ENCODE peak calls at places on chromosomes 6 and 20, in four cellular contexts. One of them, this sample, is unnamed.

GRCh38 chr20:23283096-23283850 is 67.3 kb upstream of the NXT1 start:
- DNase-seq in esophagus squamous epithelium: no peak
- DNase-seq in right cardiac atrium: no peak
- DNase-seq in WERI-Rb-1: no peak
- DNase-seq in this sample: no peak

GRCh38 chr6:12656841-12657435 is 59.6 kb upstream of the PHACTR1 start:
- DNase-seq in esophagus squamous epithelium: no peak
- DNase-seq in right cardiac atrium: no peak
- DNase-seq in WERI-Rb-1: no peak
- DNase-seq in this sample: no peak

GRCh38 chr6:35489995-35490791 is 6.7 kb downstream of the TEAD3 start:
- DNase-seq in esophagus squamous epithelium: no peak
- DNase-seq in right cardiac atrium: peak
- DNase-seq in WERI-Rb-1: peak
- DNase-seq in this sample: no peak

GRCh38 chr6:6287415-6287814 is 33.0 kb downstream of the F13A1 start:
- DNase-seq in esophagus squamous epithelium: no peak
- DNase-seq in right cardiac atrium: no peak
- DNase-seq in WERI-Rb-1: no peak
- DNase-seq in this sample: no peak

GRCh38 chr6:135902756-135903331 is 51.3 kb downstream of the PDE7B start:
- DNase-seq in esophagus squamous epithelium: no peak
- DNase-seq in right cardiac atrium: no peak
- DNase-seq in WERI-Rb-1: no peak
- DNase-seq in this sample: no peak

GRCh38 chr6:16950311-16950710 is 151.5 kb upstream of the STMND1 start:
- DNase-seq in esophagus squamous epithelium: no peak
- DNase-seq in right cardiac atrium: no peak
- DNase-seq in WERI-Rb-1: no peak
- DNase-seq in this sample: no peak

GRCh38 chr20:45343445-45343866 is 4.8 kb downstream of the SDC4 start:
- DNase-seq in esophagus squamous epithelium: no peak
- DNase-seq in right cardiac atrium: no peak
- DNase-seq in WERI-Rb-1: no peak
- DNase-seq in this sample: no peak

GRCh38 chr6:136312975-136313374 is 23.3 kb upstream of the BCLAF1 start:
- DNase-seq in esophagus squamous epithelium: no peak
- DNase-seq in right cardiac atrium: no peak
- DNase-seq in WERI-Rb-1: no peak
- DNase-seq in this sample: no peak

GRCh38 chr6:149716584-149716983 is 1.3 kb downstream of the LATS1 start:
- DNase-seq in esophagus squamous epithelium: no peak
- DNase-seq in right cardiac atrium: no peak
- DNase-seq in WERI-Rb-1: no peak
- DNase-seq in this sample: no peak

GRCh38 chr20:12598894-12599293 is 409.9 kb upstream of the SPTLC3 start:
- DNase-seq in esophagus squamous epithelium: no peak
- DNase-seq in right cardiac atrium: no peak
- DNase-seq in WERI-Rb-1: no peak
- DNase-seq in this sample: no peak

GRCh38 chr6:143940011-143940597 is 68.0 kb downstream of the PLAGL1 start:
- DNase-seq in esophagus squamous epithelium: no peak
- DNase-seq in right cardiac atrium: no peak
- DNase-seq in WERI-Rb-1: peak
- DNase-seq in this sample: peak

GRCh38 chr6:54107470-54107869 is 3.8 kb upstream of the MLIP start:
- DNase-seq in esophagus squamous epithelium: no peak
- DNase-seq in right cardiac atrium: no peak
- DNase-seq in WERI-Rb-1: no peak
- DNase-seq in this sample: no peak

GRCh38 chr6:168145747-168146596 is 67.0 kb upstream of the FRMD1 start:
- DNase-seq in esophagus squamous epithelium: no peak
- DNase-seq in right cardiac atrium: no peak
- DNase-seq in WERI-Rb-1: no peak
- DNase-seq in this sample: no peak

DNA sequence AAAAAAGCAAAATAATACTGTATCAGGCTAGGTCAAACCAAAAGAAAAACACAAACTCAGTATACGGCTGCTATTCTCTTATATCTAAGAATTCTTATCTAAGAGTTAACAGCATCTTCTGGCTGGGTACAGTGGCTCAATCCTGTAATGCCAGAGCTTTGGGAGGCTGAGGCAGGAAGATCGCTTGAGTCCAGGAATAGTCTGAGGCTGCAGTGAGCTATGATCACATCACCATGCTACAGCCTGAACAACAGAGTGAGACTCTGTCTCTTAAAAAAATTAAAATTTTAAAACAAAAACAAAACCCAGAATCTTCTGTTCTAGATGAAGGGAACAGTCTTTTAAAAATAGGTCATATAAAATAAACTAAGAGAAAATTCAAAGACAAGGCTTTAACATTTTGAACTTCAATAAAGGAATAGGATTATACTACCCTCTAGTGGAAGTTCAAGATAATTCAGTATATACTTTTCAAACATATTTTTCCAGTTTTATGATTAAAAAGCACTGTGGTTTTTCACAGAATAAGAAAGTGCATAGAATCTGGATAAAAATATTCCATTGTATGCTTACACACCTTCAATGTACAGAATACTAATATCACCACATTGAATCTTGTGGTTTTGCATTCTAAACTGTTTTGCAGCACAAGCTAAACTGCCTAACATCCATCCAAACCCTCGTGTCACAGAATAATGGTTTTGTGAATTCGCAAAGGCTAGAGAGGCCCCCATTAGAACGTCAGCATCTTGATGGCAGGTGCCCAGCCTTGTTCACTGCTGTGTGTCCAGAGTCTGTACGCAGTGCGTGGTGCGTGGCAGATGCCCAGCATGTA is 39.3 kb downstream of the DTNBP1 start:
- DNase-seq in esophagus squamous epithelium: no peak
- DNase-seq in right cardiac atrium: no peak
- DNase-seq in WERI-Rb-1: peak
- DNase-seq in this sample: no peak
- H3K27ac ChIP-seq in esophagus squamous epithelium: no peak
- H3K27ac ChIP-seq in right cardiac atrium: no peak
- H3K27ac ChIP-seq in WERI-Rb-1: peak
- H3K27ac ChIP-seq in this sample: no peak

GRCh38 chr6:28335564-28336283 is at the start of gene ZSCAN31:
- DNase-seq in esophagus squamous epithelium: peak
- DNase-seq in right cardiac atrium: peak
- DNase-seq in WERI-Rb-1: peak
- DNase-seq in this sample: peak
- H3K27ac ChIP-seq in esophagus squamous epithelium: peak
- H3K27ac ChIP-seq in right cardiac atrium: peak
- H3K27ac ChIP-seq in WERI-Rb-1: peak
- H3K27ac ChIP-seq in this sample: peak

DNA sequence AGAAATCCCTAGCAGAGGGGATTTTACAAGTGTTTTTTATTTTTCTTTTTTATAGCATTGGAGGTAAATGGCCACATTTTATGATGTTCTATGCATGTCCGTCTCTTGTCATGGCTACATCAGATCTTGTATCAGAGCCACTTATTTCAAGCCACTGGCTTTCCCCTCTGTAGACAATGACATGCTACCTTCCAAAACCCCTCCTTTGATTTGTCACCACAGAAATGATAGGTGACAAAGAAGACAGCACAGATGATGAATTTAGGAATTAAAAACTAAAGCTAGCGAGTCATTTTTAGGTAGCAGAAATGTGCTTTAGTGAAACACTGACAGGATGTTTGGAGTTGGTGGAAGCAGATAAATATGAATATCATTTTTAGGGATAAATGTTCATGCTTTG is 20.8 kb downstream of the PLCB1 start:
- DNase-seq in esophagus squamous epithelium: no peak
- DNase-seq in right cardiac atrium: no peak
- DNase-seq in WERI-Rb-1: no peak
- DNase-seq in this sample: no peak
- H3K27ac ChIP-seq in esophagus squamous epithelium: no peak
- H3K27ac ChIP-seq in right cardiac atrium: no peak
- H3K27ac ChIP-seq in WERI-Rb-1: no peak
- H3K27ac ChIP-seq in this sample: no peak

GRCh38 chr6:158383542-158383941 is 71.3 kb downstream of the TULP4 start:
- DNase-seq in esophagus squamous epithelium: no peak
- DNase-seq in right cardiac atrium: no peak
- DNase-seq in WERI-Rb-1: no peak
- DNase-seq in this sample: no peak
- H3K27ac ChIP-seq in esophagus squamous epithelium: no peak
- H3K27ac ChIP-seq in right cardiac atrium: no peak
- H3K27ac ChIP-seq in WERI-Rb-1: no peak
- H3K27ac ChIP-seq in this sample: no peak

GRCh38 chr6:73461537-73462350 is at the start of gene MTO1:
- DNase-seq in esophagus squamous epithelium: peak
- DNase-seq in right cardiac atrium: peak
- DNase-seq in WERI-Rb-1: peak
- DNase-seq in this sample: peak

GRCh38 chr6:73455865-73456629 is 4.0 kb upstream of the CGAS start:
- DNase-seq in esophagus squamous epithelium: no peak
- DNase-seq in right cardiac atrium: no peak
- DNase-seq in WERI-Rb-1: no peak
- DNase-seq in this sample: no peak

GRCh38 chr6:73460044-73460443 is 1.5 kb upstream of the MTO1 start:
- DNase-seq in esophagus squamous epithelium: no peak
- DNase-seq in right cardiac atrium: no peak
- DNase-seq in WERI-Rb-1: no peak
- DNase-seq in this sample: no peak
- H3K27ac ChIP-seq in esophagus squamous epithelium: no peak
- H3K27ac ChIP-seq in right cardiac atrium: no peak
- H3K27ac ChIP-seq in WERI-Rb-1: no peak
- H3K27ac ChIP-seq in this sample: no peak

GRCh38 chr20:51692806-51693400 is 75.3 kb downstream of the ATP9A start:
- DNase-seq in esophagus squamous epithelium: no peak
- DNase-seq in right cardiac atrium: no peak
- DNase-seq in WERI-Rb-1: no peak
- DNase-seq in this sample: no peak
- H3K27ac ChIP-seq in esophagus squamous epithelium: no peak
- H3K27ac ChIP-seq in right cardiac atrium: no peak
- H3K27ac ChIP-seq in WERI-Rb-1: no peak
- H3K27ac ChIP-seq in this sample: no peak

DNA sequence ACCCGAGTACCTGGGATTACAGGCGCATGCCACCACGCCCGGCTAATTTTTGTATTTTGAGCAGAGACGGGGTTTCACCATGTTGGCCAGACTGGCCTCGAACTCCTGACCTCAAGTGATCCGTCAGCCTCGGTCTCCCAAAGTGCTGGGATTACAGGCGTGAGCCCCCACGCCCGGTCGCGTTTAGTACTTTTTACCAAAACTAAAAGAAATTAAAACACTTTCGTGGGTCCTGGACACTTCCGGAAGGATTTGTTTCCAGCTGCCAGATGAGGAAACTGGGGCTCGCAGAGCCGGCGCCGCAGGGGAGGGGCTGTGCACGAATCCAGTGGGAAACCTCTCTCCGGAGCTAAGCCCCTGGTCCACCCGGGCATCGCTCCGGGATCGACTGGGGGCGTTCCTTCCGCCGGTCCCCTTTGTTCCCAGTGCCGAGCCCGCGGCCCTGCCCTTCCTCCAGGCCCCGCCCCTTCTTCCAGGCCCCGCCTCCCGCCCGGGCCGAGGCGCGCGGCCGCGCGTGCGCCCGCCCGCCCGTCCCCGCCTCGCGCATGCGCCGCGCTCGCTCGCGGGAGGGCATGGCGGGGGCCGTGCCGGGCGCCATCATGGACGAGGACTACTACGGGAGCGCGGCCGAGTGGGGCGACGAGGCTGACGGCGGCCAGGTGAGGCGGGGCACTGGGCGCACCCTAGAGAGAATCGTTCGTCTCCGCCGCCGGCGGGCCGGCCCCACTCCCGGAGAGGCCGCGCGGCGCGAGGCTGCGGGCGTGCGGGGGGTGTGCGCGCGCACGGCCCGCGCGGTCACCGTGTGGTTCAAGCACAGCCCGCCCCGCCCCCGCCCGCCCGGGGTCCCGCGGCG is at the start of gene NELFCD:
- DNase-seq in esophagus squamous epithelium: no peak
- DNase-seq in right cardiac atrium: peak
- DNase-seq in WERI-Rb-1: peak
- DNase-seq in this sample: peak
- H3K27ac ChIP-seq in esophagus squamous epithelium: peak
- H3K27ac ChIP-seq in right cardiac atrium: peak
- H3K27ac ChIP-seq in WERI-Rb-1: peak
- H3K27ac ChIP-seq in this sample: peak

GRCh38 chr6:22470454-22471368 is 98.7 kb upstream of the HDGFL1 start:
- DNase-seq in esophagus squamous epithelium: no peak
- DNase-seq in right cardiac atrium: peak
- DNase-seq in WERI-Rb-1: no peak
- DNase-seq in this sample: no peak

GRCh38 chr6:22471369-22471690 is 98.0 kb upstream of the HDGFL1 start:
- DNase-seq in esophagus squamous epithelium: no peak
- DNase-seq in right cardiac atrium: no peak
- DNase-seq in WERI-Rb-1: no peak
- DNase-seq in this sample: no peak

GRCh38 chr6:22474283-22474682 is 95.1 kb upstream of the HDGFL1 start:
- DNase-seq in esophagus squamous epithelium: no peak
- DNase-seq in right cardiac atrium: no peak
- DNase-seq in WERI-Rb-1: no peak
- DNase-seq in this sample: no peak

GRCh38 chr6:22468566-22468965 is 100.8 kb upstream of the HDGFL1 start:
- DNase-seq in esophagus squamous epithelium: no peak
- DNase-seq in right cardiac atrium: no peak
- DNase-seq in WERI-Rb-1: no peak
- DNase-seq in this sample: no peak

GRCh38 chr6:22471746-22472145 is 97.6 kb upstream of the HDGFL1 start:
- DNase-seq in esophagus squamous epithelium: no peak
- DNase-seq in right cardiac atrium: no peak
- DNase-seq in WERI-Rb-1: no peak
- DNase-seq in this sample: no peak
- H3K27ac ChIP-seq in esophagus squamous epithelium: no peak
- H3K27ac ChIP-seq in right cardiac atrium: no peak
- H3K27ac ChIP-seq in WERI-Rb-1: no peak
- H3K27ac ChIP-seq in this sample: no peak

This sample was measured in CD4-positive, alpha-beta T cell.